ENCODE peak calls at places on chromosome 12, in four cellular contexts. N is activated naive CD8-positive, alpha-beta T cell treated with anti-CD3 and anti-CD28 coated beads, Interleukin-2, amount 50 U/mL, for 24 hours; V is right cardiac atrium; W is naive thymus-derived CD4-positive, alpha-beta T cell. R is an unnamed sample.

GRCh38 chr12:68530965-68531364 is 79.7 kb upstream of the RAP1B start:
- ATAC-seq in W (no peak), N (no peak), V (peak), R (no peak)

GRCh38 chr12:115135800-115136211 is 451.8 kb upstream of the TBX3 start:
- ATAC-seq in W (no peak), N (no peak), V (peak), R (no peak)

GRCh38 chr12:108881953-108882352 is 2.1 kb downstream of the DAO start:
- ATAC-seq in W (no peak), V (no peak), N (no peak), R (no peak)

GRCh38 chr12:63826002-63826585 is 18.4 kb upstream of the SRGAP1 start:
- ATAC-seq in V (peak), N (peak), W (peak), R (no peak)

GRCh38 chr12:23359975-23360638 is 589.4 kb downstream of the SOX5 start:
- ATAC-seq in V (no peak), N (no peak), W (no peak), R (no peak)

GRCh38 chr12:131903270-131904255 is 9.1 kb downstream of the ULK1 start:
- ATAC-seq in W (no peak), N (no peak), V (peak), R (no peak)

GRCh38 chr12:69102856-69103255 is 136.5 kb upstream of the CPSF6 start:
- ATAC-seq in V (peak), N (no peak), W (peak), R (no peak)

GRCh38 chr12:32568241-32568640 is 110.9 kb upstream of the DNM1L start:
- ATAC-seq in V (peak), N (no peak), W (no peak), R (no peak)

GRCh38 chr12:119139448-119139847 is 39.3 kb upstream of the HSPB8 start:
- ATAC-seq in V (no peak), N (no peak), W (no peak), R (no peak)

GRCh38 chr12:130916251-130916911 is 37.3 kb upstream of the ADGRD1 start:
- ATAC-seq in V (peak), W (peak), N (no peak), R (peak)

GRCh38 chr12:116136340-116136739 is 141.2 kb downstream of the MED13L start:
- ATAC-seq in V (no peak), W (peak), N (peak), R (no peak)

GRCh38 chr12:130367003-130367402 is 29.3 kb downstream of the PIWIL1 start:
- ATAC-seq in N (no peak), V (no peak), W (no peak), R (no peak)

GRCh38 chr12:58081488-58081887 is 140.1 kb downstream of the ATP23 start:
- ATAC-seq in W (no peak), V (no peak), N (no peak), R (no peak)

GRCh38 chr12:124684971-124685688 is 117.7 kb upstream of the NCOR2 start:
- ATAC-seq in W (no peak), N (peak), V (peak), R (peak)

R was measured in stimulated activated memory B cell treated with anti-CD40 and anti-IgM and Interleukin-4, amounts not matched to agents 10 μg/mL and 1 μg/mL and 100 μg/mL, for 72 hours.